ENCODE peak calls at places on chromosomes 1 and 21, in four cellular contexts. Y, O, Z and D are unnamed samples.

GRCh38 chr1:10629091-10629815 is 154.5 kb downstream of the PEX14 start:
- DNase-seq in Z (no peak), Y (no peak), O (no peak), D (no peak)

GRCh38 chr1:3462356-3463012 is 8.0 kb downstream of the ARHGEF16 start:
- DNase-seq in Z (no peak), O (no peak), Y (no peak), D (no peak)

GRCh38 chr1:1069061-1069710 is 4.9 kb downstream of the RNF223 start:
- DNase-seq in Z (peak; percentile 90), Y (peak; percentile 98), O (peak; percentile 60), D (no peak)

GRCh38 chr1:7427066-7427465 is 344.0 kb upstream of the VAMP3 start:
- DNase-seq in Y (no peak), O (no peak), Z (no peak), D (no peak)

GRCh38 chr21:46119565-46120271 is 21.8 kb downstream of the COL6A2 start:
- DNase-seq in Z (peak; percentile 12), Y (no peak), O (no peak), D (peak; percentile 14)

GRCh38 chr1:153565529-153566374 is at the start of gene S100A2:
- DNase-seq in O (peak; percentile 98), Z (peak; percentile 38), Y (no peak), D (peak; percentile 64)

GRCh38 chr1:101264699-101265098 is 27.9 kb downstream of the S1PR1 start:
- DNase-seq in Y (no peak), O (peak; percentile 22), Z (no peak), D (no peak)

GRCh38 chr1:225772848-225773247 is 4.8 kb upstream of the SRP9 start:
- DNase-seq in O (peak; percentile 52), Y (no peak), Z (no peak), D (no peak)

GRCh38 chr1:201958348-201958747 is 3.0 kb downstream of the TIMM17A start:
- DNase-seq in Z (no peak), Y (no peak), O (no peak), D (no peak)

GRCh38 chr1:226481133-226481532 is 67.4 kb upstream of the STUM start:
- DNase-seq in O (no peak), Y (no peak), Z (no peak), D (no peak)

GRCh38 chr1:7399514-7400125 is 371.5 kb upstream of the VAMP3 start:
- DNase-seq in O (no peak), Y (no peak), Z (no peak), D (no peak)

GRCh38 chr1:229714964-229715603 is 89.0 kb downstream of the URB2 start:
- DNase-seq in O (peak; percentile 32), Y (no peak), Z (no peak), D (no peak)

GRCh38 chr1:20390589-20391331 is 95.2 kb downstream of the CAMK2N1 start:
- DNase-seq in Y (no peak), Z (no peak), O (no peak), D (no peak)

GRCh38 chr1:30117685-30118084 is 605.7 kb downstream of the MATN1 start:
- DNase-seq in O (no peak), Y (no peak), Z (no peak), D (no peak)

GRCh38 chr1:158154501-158154900 is 26.2 kb upstream of the CD1D start:
- DNase-seq in Y (no peak), Z (no peak), O (no peak), D (no peak)

GRCh38 chr1:68229927-68230812 is 2.2 kb downstream of the WLS start:
- DNase-seq in Z (no peak), O (no peak), Y (no peak), D (no peak)

GRCh38 chr1:210074904-210075303 is 136.9 kb downstream of the SYT14 start:
- DNase-seq in Z (no peak), Y (no peak), O (no peak), D (no peak)

GRCh38 chr1:110011527-110012041 is 22.8 kb upstream of the STRIP1 start:
- DNase-seq in Y (peak; percentile 77), Z (no peak), O (peak; percentile 72), D (no peak)

GRCh38 chr1:26318338-26319064 is 743 bp downstream of the CD52 start:
- DNase-seq in O (no peak), Y (no peak), Z (no peak), D (no peak)

GRCh38 chr1:170518965-170519364 is 13.0 kb upstream of the GORAB start:
- DNase-seq in O (peak; percentile 14), Z (no peak), Y (no peak), D (no peak)

GRCh38 chr1:156754219-156754618 is 2.7 kb upstream of the HDGF start:
- DNase-seq in Z (no peak), O (no peak), Y (no peak), D (no peak)

GRCh38 chr1:65813956-65814355 is 21.3 kb downstream of the PDE4B start:
- DNase-seq in Y (no peak), Z (no peak), O (peak; percentile 43), D (no peak)

GRCh38 chr1:205746757-205747412 is 3.1 kb downstream of the NUCKS1 start:
- DNase-seq in Y (no peak), O (peak; percentile 28), Z (no peak), D (no peak)

GRCh38 chr1:246608616-246609376 is 42.5 kb downstream of the CNST start:
- DNase-seq in Z (no peak), Y (peak; percentile 37), O (peak; percentile 96), D (peak; percentile 52)
- TF ChIP-seq CTCF in Z (no peak), Y (no peak), O (peak; percentile 22), D (no peak)

GRCh38 chr1:53066941-53067738 is 5.1 kb downstream of the PODN start:
- DNase-seq in Z (no peak), Y (no peak), O (no peak), D (no peak)

GRCh38 chr1:53062731-53063591 is 948 bp downstream of the PODN start:
- DNase-seq in O (no peak), Z (no peak), Y (no peak), D (no peak)

GRCh38 chr1:53063744-53064515 is 1.9 kb downstream of the PODN start:
- DNase-seq in O (no peak), Y (no peak), Z (no peak), D (no peak)

GRCh38 chr1:53066433-53066832 is 4.4 kb downstream of the PODN start:
- DNase-seq in O (no peak), Z (no peak), Y (no peak), D (no peak)

GRCh38 chr1:53065391-53065790 is 3.4 kb downstream of the PODN start:
- DNase-seq in Z (no peak), O (no peak), Y (no peak), D (no peak)
- TF ChIP-seq CTCF in Z (no peak), O (no peak), Y (no peak), D (no peak)

DNA sequence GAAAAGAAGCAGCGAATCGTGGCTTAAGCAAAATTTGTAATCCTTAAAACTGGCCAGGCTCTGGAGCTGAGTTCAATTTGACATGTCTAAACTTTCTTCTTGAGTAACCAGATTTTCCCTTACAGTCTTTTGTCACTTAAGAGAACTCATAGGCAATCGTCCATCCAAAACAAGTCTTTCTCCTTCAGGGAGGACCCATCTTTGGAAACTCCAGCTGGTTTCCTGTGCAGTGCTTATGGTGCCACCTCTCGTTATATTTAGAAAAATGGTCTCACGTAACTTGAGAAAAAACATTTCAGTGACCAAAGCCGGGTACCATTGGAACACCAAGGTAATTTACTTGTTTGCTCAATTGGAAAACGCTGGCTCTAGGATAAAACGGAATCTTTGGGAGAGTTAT is 1.9 kb upstream of the PTTG1IP start:
- DNase-seq in Y (no peak), O (peak; percentile 63), Z (no peak), D (no peak)
- TF ChIP-seq CTCF in Y (no peak), O (no peak), Z (no peak), D (no peak)

GRCh38 chr1:58201492-58202106 is 344.9 kb downstream of the OMA1 start:
- DNase-seq in O (no peak), Z (no peak), Y (no peak), D (no peak)

GRCh38 chr1:58206749-58207148 is 339.8 kb downstream of the OMA1 start:
- DNase-seq in O (peak; percentile 38), Z (no peak), Y (no peak), D (no peak)

GRCh38 chr1:58209578-58209977 is 336.9 kb downstream of the OMA1 start:
- DNase-seq in Y (no peak), O (no peak), Z (no peak), D (no peak)

GRCh38 chr1:58200437-58200836 is 346.1 kb downstream of the OMA1 start:
- DNase-seq in Z (no peak), Y (no peak), O (no peak), D (no peak)

DNA sequence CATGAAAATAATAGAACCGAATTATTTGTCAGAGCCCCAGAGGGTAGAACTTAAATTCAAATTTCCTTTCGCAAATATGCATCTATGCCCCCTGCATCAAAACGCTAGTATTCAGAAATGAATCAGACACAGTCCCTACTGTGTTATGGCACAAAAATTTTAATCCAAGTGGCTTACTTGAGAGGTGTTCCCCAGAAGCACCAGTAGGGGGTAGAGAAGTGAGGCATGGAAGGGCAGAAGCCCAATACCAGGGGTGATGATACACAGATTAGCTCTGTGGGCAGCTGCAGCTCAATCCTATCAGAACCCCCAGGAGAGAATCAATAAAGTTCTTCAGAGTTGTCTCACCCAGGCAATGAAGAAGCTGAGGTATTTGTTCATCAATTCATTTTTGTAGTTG is 342.2 kb downstream of the OMA1 start:
- DNase-seq in O (peak; percentile 4), Z (no peak), Y (no peak), D (no peak)
- TF ChIP-seq CTCF in O (no peak), Z (no peak), Y (no peak), D (no peak)

DNA sequence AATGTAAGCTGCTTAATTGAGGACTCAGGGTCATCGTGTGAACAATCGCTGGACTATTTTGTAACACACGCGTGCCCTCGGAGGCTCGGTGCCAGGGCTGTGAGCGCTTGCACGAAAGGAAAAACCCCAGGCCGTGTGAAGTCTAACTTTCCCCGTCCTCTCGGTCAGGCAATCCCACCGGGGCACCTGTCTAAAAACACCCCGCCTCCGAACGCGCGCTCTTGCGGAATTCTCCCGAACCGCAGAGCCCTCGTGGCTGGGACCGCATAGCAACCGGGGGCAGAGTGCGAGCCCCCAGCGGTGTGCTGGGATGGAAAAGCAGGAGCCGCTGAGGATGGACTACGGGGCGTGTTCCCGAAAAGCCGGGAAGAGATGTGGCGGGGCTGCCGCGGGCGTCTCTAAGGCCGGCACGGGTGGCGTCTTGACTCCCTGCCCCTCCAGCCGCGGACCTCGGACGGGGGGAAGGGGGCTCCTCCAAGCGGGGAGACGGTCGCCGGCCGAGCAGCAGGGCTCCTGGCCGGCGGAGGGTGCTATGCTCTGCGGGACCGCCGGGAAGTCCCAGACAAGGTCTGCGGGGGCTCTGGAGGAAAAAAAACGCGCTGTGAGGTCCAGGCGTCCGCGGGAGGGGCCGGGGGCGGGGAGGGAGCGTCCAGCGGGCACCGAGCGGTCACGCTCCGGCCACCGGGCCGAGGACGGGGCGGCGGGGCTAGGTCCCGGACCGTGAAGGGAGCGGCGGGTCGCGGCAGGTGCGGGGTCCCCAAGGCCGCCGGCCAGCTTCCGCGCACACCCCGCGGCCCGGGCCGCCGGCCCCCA is 936 bp downstream of the ZBTB21 start:
- DNase-seq in O (peak; percentile 17), Z (peak; percentile 50), Y (peak; percentile 52), D (peak; percentile 58)
- TF ChIP-seq CTCF in O (peak; percentile 25), Z (no peak), Y (peak; percentile 14), D (no peak)